ENCODE peak calls at places on chromosome 12, in eight cellular contexts. T is H9; N is fibroblast of villous mesenchyme; D is effector memory CD8-positive, alpha-beta T cell; R is GM13976; O is PC-3; B is CD8-positive, alpha-beta memory T cell; F is stimulated activated CD4-positive, alpha-beta T cell treated with anti-CD3 and anti-CD28 coated beads, Interleukin-12 subunit alpha, Interleukin-12 subunit beta, amount 100 ng/mL, for 4 hours. I is an unnamed sample.
A peak's percentile ranks its signal among the peaks of the same experiment; 100 is the strongest.

GRCh38 chr12:67925077-67925476 is 64.2 kb upstream of the IFNG-AS1 start:
- DNase-seq in N (peak; percentile 23), T (no peak), O (peak; percentile 32), F (no peak), B (no peak), R (no peak), D (no peak), I (no peak)

GRCh38 chr12:57216931-57217871 is 607 bp downstream of the NXPH4 start:
- DNase-seq in O (peak; percentile 41), D (peak; percentile 51), F (no peak), R (no peak), T (no peak), B (peak; percentile 22), N (peak; percentile 13), I (peak; percentile 47)

GRCh38 chr12:26156201-26156871 is 31.5 kb upstream of the BHLHE41 start:
- DNase-seq in R (peak; percentile 60), T (no peak), F (no peak), N (no peak), D (no peak), O (no peak), B (no peak), I (no peak)

GRCh38 chr12:81207173-81207572 is 129.3 kb downstream of the ACSS3 start:
- DNase-seq in F (no peak), R (no peak), T (no peak), N (no peak), O (no peak), D (no peak), B (no peak), I (no peak)

GRCh38 chr12:93135286-93136239 is 206.5 kb upstream of the EEA1 start:
- DNase-seq in D (no peak), O (peak; percentile 90), T (no peak), R (no peak), F (no peak), B (no peak), N (peak; percentile 70), I (no peak)

GRCh38 chr12:111953455-111953854 is 59.5 kb downstream of the TMEM116 start:
- DNase-seq in O (no peak), R (no peak), B (no peak), N (peak; percentile 68), D (no peak), F (no peak), T (no peak), I (no peak)

GRCh38 chr12:50934981-50935807 is 17.1 kb upstream of the HIGD1C start:
- DNase-seq in N (peak; percentile 85), T (no peak), R (no peak), D (no peak), B (no peak), F (no peak), O (no peak), I (no peak)

GRCh38 chr12:85568395-85569103 is 267.7 kb downstream of the RASSF9 start:
- DNase-seq in T (no peak), B (no peak), O (peak; percentile 10), F (no peak), R (no peak), N (no peak), D (no peak), I (no peak)

GRCh38 chr12:23987032-23987431 is 37.6 kb upstream of the SOX5 start:
- DNase-seq in N (no peak), B (no peak), R (no peak), T (no peak), O (no peak), F (no peak), D (no peak), I (no peak)

I was measured in hepatic stellate cell.